ENCODE peak calls at places on chromosomes 7 and 10, in six cellular contexts. M is iPS DF 19.7; B is BJ; Z is stimulated activated CD8-positive, alpha-beta memory T cell treated with anti-CD3 and anti-CD28 coated beads, Interleukin-2, amount 100 ng/mL, for 1 hour; N is GM23248; S is osteocyte. T is an unnamed sample.

GRCh38 chr7:151621961-151622360 is 102.3 kb upstream of the RHEB start:
- DNase-seq in M (no peak), B (no peak), Z (no peak), N (no peak), S (no peak), T (no peak)

GRCh38 chr7:56077681-56078080 is 13.6 kb downstream of the SUMF2 start:
- DNase-seq in M (no peak), B (no peak), Z (no peak), N (no peak), S (no peak), T (no peak)

GRCh38 chr10:24415455-24416169 is 206.7 kb downstream of the KIAA1217 start:
- DNase-seq in M (no peak), B (no peak), Z (no peak), N (peak; percentile 54), S (peak; percentile 91), T (no peak)

GRCh38 chr7:149175150-149175549 is 20.2 kb upstream of the ZNF282 start:
- DNase-seq in M (no peak), B (no peak), Z (no peak), N (no peak), S (no peak), T (no peak)

GRCh38 chr10:35462491-35462934 is 126.2 kb downstream of the CCNY start:
- DNase-seq in M (no peak), B (no peak), Z (no peak), N (no peak), S (no peak), T (no peak)

GRCh38 chr10:132659206-132660091 is 121.9 kb downstream of the INPP5A start:
- DNase-seq in M (no peak), B (no peak), Z (no peak), N (no peak), S (no peak), T (no peak)

GRCh38 chr7:157437519-157438061 is 100.8 kb downstream of the DNAJB6 start:
- DNase-seq in M (no peak), B (no peak), Z (no peak), N (no peak), S (peak; percentile 44), T (no peak)

GRCh38 chr7:134443396-134444070 is 15.4 kb downstream of the AKR1B1 start:
- DNase-seq in M (no peak), B (no peak), Z (no peak), N (no peak), S (peak; percentile 68), T (no peak)

GRCh38 chr10:24897326-24897926 is 55.0 kb downstream of the PRTFDC1 start:
- DNase-seq in M (no peak), B (no peak), Z (no peak), N (peak; percentile 62), S (no peak), T (no peak)

T was measured in HS-5.